ENCODE peak calls at places on chromosomes 1 and 21, in seven cellular contexts. T, P, G, K, M, X and D are unnamed samples. For H3K4me1, the result is how much of the 10 kb centered on the place peaks cover.

GRCh38 chr1:156286061-156286460 is 1.9 kb downstream of the TMEM79 start:
- DNase-seq in T (no peak), P (no peak), G (no peak), K (no peak), M (no peak), X (no peak), D (no peak)

GRCh38 chr1:156510709-156511108 is 10.1 kb upstream of the MEF2D start:
- DNase-seq in T (peak), P (peak), G (no peak), K (no peak), M (peak), X (peak), D (no peak)

GRCh38 chr1:32273389-32274208 is 18.3 kb upstream of the HDAC1 start:
- DNase-seq in T (no peak), P (no peak), G (no peak), K (no peak), M (no peak), X (no peak), D (no peak)

GRCh38 chr1:231603598-231604275 is 22.9 kb upstream of the DISC1 start:
- DNase-seq in T (no peak), P (no peak), G (no peak), K (peak), M (no peak), X (no peak), D (no peak)

GRCh38 chr1:207181838-207182237 is 77.8 kb downstream of the C4BPA start:
- DNase-seq in T (no peak), P (no peak), G (no peak), K (peak), M (no peak), X (no peak), D (no peak)

GRCh38 chr1:78222225-78222961 is 176.6 kb downstream of the GIPC2 start:
- DNase-seq in T (no peak), P (no peak), G (no peak), K (no peak), M (no peak), X (no peak), D (no peak)

GRCh38 chr1:191065771-191066170 is 588.1 kb upstream of the BRINP3 start:
- DNase-seq in T (no peak), P (no peak), G (no peak), K (no peak), M (no peak), X (no peak), D (no peak)

GRCh38 chr1:62336638-62337534 is 17.7 kb upstream of the KANK4 start:
- DNase-seq in T (no peak), P (no peak), G (no peak), K (no peak), M (no peak), X (no peak), D (no peak)

GRCh38 chr1:117171900-117172501 is 38.7 kb downstream of the VTCN1 start:
- DNase-seq in T (no peak), P (peak), G (no peak), K (no peak), M (peak), X (no peak), D (no peak)

GRCh38 chr1:159100589-159100988 is 24.0 kb upstream of the AIM2 start:
- DNase-seq in T (no peak), P (no peak), G (no peak), K (no peak), M (no peak), X (no peak), D (no peak)

GRCh38 chr1:245677446-245678240 is 522.9 kb downstream of the KIF26B start:
- DNase-seq in T (no peak), P (no peak), G (peak), K (no peak), M (no peak), X (no peak), D (no peak)

GRCh38 chr1:205317311-205317917 is 4.1 kb downstream of the NUAK2 start:
- DNase-seq in T (peak), P (peak), G (no peak), K (peak), M (peak), X (peak), D (no peak)

GRCh38 chr1:17184822-17185484 is 20.0 kb upstream of the PADI1 start:
- DNase-seq in T (no peak), P (no peak), G (no peak), K (no peak), M (no peak), X (no peak), D (no peak)

GRCh38 chr1:55575571-55576279 is 360.6 kb upstream of the USP24 start:
- DNase-seq in T (no peak), P (peak), G (no peak), K (no peak), M (no peak), X (peak), D (no peak)

GRCh38 chr1:36675931-36676562 is 193.3 kb upstream of the CSF3R start:
- DNase-seq in T (no peak), P (no peak), G (no peak), K (no peak), M (no peak), X (no peak), D (no peak)

GRCh38 chr1:86582161-86582560 is 35.3 kb downstream of the CLCA4 start:
- DNase-seq in T (no peak), P (no peak), G (no peak), K (no peak), M (no peak), X (no peak), D (no peak)

GRCh38 chr1:3821004-3821933 is 25.0 kb upstream of the LRRC47 start:
- DNase-seq in T (no peak), P (no peak), G (no peak), K (no peak), M (no peak), X (no peak), D (no peak)

GRCh38 chr1:64624446-64624766 is 120.5 kb upstream of the RAVER2 start:
- DNase-seq in T (no peak), P (no peak), G (no peak), K (no peak), M (no peak), X (peak), D (no peak)

GRCh38 chr1:15343729-15344128 is 66.0 kb upstream of the EFHD2 start:
- DNase-seq in T (peak), P (peak), G (no peak), K (no peak), M (no peak), X (peak), D (no peak)

GRCh38 chr1:232805269-232806070 is at the start of gene MAP10:
- DNase-seq in T (peak), P (peak), G (no peak), K (peak), M (peak), X (peak), D (peak)

GRCh38 chr1:197083474-197083873 is 16.4 kb upstream of the F13B start:
- DNase-seq in T (no peak), P (no peak), G (no peak), K (no peak), M (no peak), X (no peak), D (no peak)

GRCh38 chr1:79811173-79811572 is 804.6 kb upstream of the ADGRL4 start:
- DNase-seq in T (no peak), P (no peak), G (no peak), K (peak), M (no peak), X (no peak), D (no peak)

GRCh38 chr1:67983867-67984266 is 66.6 kb downstream of the DIRAS3 start:
- DNase-seq in T (no peak), P (no peak), G (no peak), K (no peak), M (no peak), X (no peak), D (no peak)

GRCh38 chr1:247493106-247493505 is 35.2 kb upstream of the OR2B11 start:
- DNase-seq in T (no peak), P (no peak), G (no peak), K (no peak), M (no peak), X (no peak), D (no peak)

GRCh38 chr1:156601122-156601830 is at the start of gene GPATCH4:
- DNase-seq in T (peak), P (peak), G (no peak), K (peak), M (peak), X (peak), D (no peak)

GRCh38 chr1:24186031-24186710 is 918 bp downstream of the IFNLR1 start:
- DNase-seq in T (no peak), P (no peak), G (no peak), K (no peak), M (no peak), X (no peak), D (no peak)

GRCh38 chr21:41903559-41904351 is 24.6 kb upstream of the PRDM15 start:
- DNase-seq in T (no peak), P (no peak), G (no peak), K (no peak), M (no peak), X (no peak), D (no peak)

GRCh38 chr1:173193639-173194038 is 13.5 kb downstream of the TNFSF4 start:
- DNase-seq in T (no peak), P (no peak), G (no peak), K (no peak), M (no peak), X (no peak), D (no peak)

GRCh38 chr1:116284819-116285390 is 88.1 kb upstream of the ATP1A1 start:
- DNase-seq in T (no peak), P (no peak), G (no peak), K (no peak), M (no peak), X (no peak), D (no peak)

GRCh38 chr1:89259283-89259971 is 13.2 kb downstream of the GBP5 start:
- DNase-seq in T (no peak), P (no peak), G (no peak), K (no peak), M (no peak), X (no peak), D (no peak)
- H3K4me1 ChIP-seq in T (under half), P (under half), G (under half), K (under half), M (under half), X (under half), D (under half)

GRCh38 chr1:217627431-217627830 is 3.5 kb downstream of the GPATCH2 start:
- DNase-seq in T (no peak), P (no peak), G (no peak), K (no peak), M (no peak), X (no peak), D (no peak)

GRCh38 chr1:217626321-217626720 is 4.6 kb downstream of the GPATCH2 start:
- DNase-seq in T (no peak), P (no peak), G (no peak), K (no peak), M (no peak), X (no peak), D (no peak)

GRCh38 chr1:217630711-217631591 is at the start of the genes GPATCH2 and SPATA17:
- DNase-seq in T (peak), P (peak), G (peak), K (peak), M (peak), X (peak), D (peak)
- TF ChIP-seq POLR2A in T (no peak), P (no peak), G (no peak), K (peak), M (no peak), X (peak), D (no peak)

GRCh38 chr1:9593492-9594465 is 5.1 kb downstream of the TMEM201 start:
- DNase-seq in T (peak), P (no peak), G (no peak), K (peak), M (no peak), X (no peak), D (no peak)
- H3K4me1 ChIP-seq in T (under half), P (under half), G (half or more), K (under half), M (under half), X (under half), D (half or more)

GRCh38 chr1:97137862-97138514 is 416.4 kb downstream of the PTBP2 start:
- DNase-seq in T (no peak), P (no peak), G (no peak), K (peak), M (no peak), X (no peak), D (no peak)

GRCh38 chr1:97136971-97137370 is 415.4 kb downstream of the PTBP2 start:
- DNase-seq in T (no peak), P (no peak), G (no peak), K (no peak), M (no peak), X (no peak), D (no peak)

GRCh38 chr1:97135972-97136371 is 414.4 kb downstream of the PTBP2 start:
- DNase-seq in T (no peak), P (no peak), G (no peak), K (no peak), M (no peak), X (no peak), D (no peak)

GRCh38 chr1:97139512-97139911 is 417.9 kb downstream of the PTBP2 start:
- DNase-seq in T (no peak), P (no peak), G (no peak), K (no peak), M (no peak), X (no peak), D (no peak)

GRCh38 chr1:97138515-97139032 is 417.0 kb downstream of the PTBP2 start:
- DNase-seq in T (no peak), P (no peak), G (no peak), K (no peak), M (no peak), X (no peak), D (no peak)
- TF ChIP-seq POLR2A in T (no peak), P (no peak), G (no peak), K (no peak), M (no peak), X (no peak), D (no peak)

DNA sequence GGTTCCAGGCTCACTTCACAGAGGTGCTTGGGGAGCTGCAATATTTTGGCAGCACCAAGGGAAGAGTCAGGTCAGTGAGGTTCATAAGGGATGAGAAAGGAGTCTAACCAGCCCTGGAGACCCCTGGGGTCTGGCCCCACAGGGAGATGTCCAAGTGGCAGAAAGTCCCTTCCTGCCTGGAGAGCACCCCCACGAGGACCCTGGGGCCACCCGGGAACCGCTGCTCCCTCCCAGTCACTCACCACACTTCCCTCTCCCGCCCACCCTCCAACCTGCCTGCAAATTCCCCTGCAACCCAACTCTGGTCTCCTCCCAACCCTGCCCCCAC is 6.5 kb upstream of the ITGB2 start:
- DNase-seq in T (no peak), P (no peak), G (no peak), K (no peak), M (no peak), X (no peak), D (no peak)
- H3K4me1 ChIP-seq in T (under half), P (under half), G (under half), K (under half), M (under half), X (under half), D (under half)

DNA sequence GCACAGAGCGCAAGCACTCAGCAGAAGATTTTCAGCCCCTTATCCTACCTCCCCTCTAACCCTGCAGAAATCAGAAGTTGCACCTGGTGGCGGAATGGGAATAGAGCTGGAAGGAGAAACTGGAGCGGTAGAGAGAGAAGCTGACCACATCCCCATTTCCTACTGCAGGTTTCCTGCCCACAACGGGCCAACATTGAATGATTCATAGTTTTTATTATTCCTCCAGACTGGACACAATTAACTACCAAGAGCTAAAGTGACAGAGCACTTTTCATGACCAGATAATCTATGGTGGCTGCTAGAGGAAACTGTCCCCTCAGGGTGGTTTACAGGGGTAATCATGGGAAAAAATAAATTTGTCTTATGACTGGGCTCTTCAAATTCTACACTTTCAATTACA is 21.3 kb upstream of the LRRC8D start:
- DNase-seq in T (no peak), P (no peak), G (no peak), K (no peak), M (no peak), X (no peak), D (no peak)
- TF ChIP-seq POLR2A in T (no peak), P (no peak), G (no peak), K (no peak), M (no peak), X (no peak), D (no peak)

GRCh38 chr1:154864189-154864985 is 5.7 kb downstream of the KCNN3 start:
- DNase-seq in T (no peak), P (no peak), G (no peak), K (no peak), M (no peak), X (no peak), D (no peak)
- H3K4me1 ChIP-seq in T (under half), P (under half), G (under half), K (under half), M (under half), X (under half), D (under half)